ENCODE peak calls at places on chromosomes 4 and X, in five cellular contexts. D is effector CD4-positive, alpha-beta T cell; Q is amygdala; R is T follicular helper cell; U is upper lobe of right lung. V is an unnamed sample.
A peak's percentile ranks its signal among the peaks of the same experiment; 100 is the strongest.

GRCh38 chrX:22314211-22314610 is 41.5 kb downstream of the CBLL2 start:
- DNase-seq in D (no peak), Q (no peak), R (no peak), U (no peak), V (no peak)

GRCh38 chr4:109990307-109991257 is 77.9 kb downstream of the EGF start:
- DNase-seq in D (no peak), Q (no peak), R (no peak), U (no peak), V (no peak)

GRCh38 chr4:150217192-150217591 is 138.9 kb downstream of the DCLK2 start:
- DNase-seq in D (no peak), Q (no peak), R (no peak), U (no peak), V (peak; percentile 44)

GRCh38 chr4:69984030-69984443 is 11.7 kb upstream of the STATH start:
- DNase-seq in D (no peak), Q (no peak), R (no peak), U (no peak), V (no peak)

GRCh38 chr4:17556498-17556897 is 20.5 kb upstream of the LAP3 start:
- DNase-seq in D (no peak), Q (no peak), R (no peak), U (no peak), V (no peak)

GRCh38 chrX:48538641-48539344 is 721 bp upstream of the TBC1D25 start:
- DNase-seq in D (no peak), Q (no peak), R (no peak), U (no peak), V (no peak)

GRCh38 chr4:186953601-186954260 is 230.1 kb upstream of the FAT1 start:
- DNase-seq in D (no peak), Q (no peak), R (no peak), U (no peak), V (no peak)

GRCh38 chr4:122692641-122693520 is 39.6 kb upstream of the BBS12 start:
- DNase-seq in D (no peak), Q (no peak), R (no peak), U (no peak), V (no peak)

GRCh38 chrX:22800360-22800759 is 199.4 kb upstream of the DDX53 start:
- DNase-seq in D (no peak), Q (no peak), R (no peak), U (no peak), V (no peak)